ENCODE peak calls at places on chromosome 18, in eight cellular contexts. B, P, X, K, S, D, E and T are unnamed samples.

GRCh38 chr18:33746261-33746660 is 168.2 kb downstream of the ASXL3 start:
- DNase-seq in B (no peak), P (no peak), X (no peak), K (no peak), S (no peak), D (no peak), E (no peak), T (no peak)

GRCh38 chr18:45054595-45054994 is 373.9 kb downstream of the SETBP1 start:
- DNase-seq in B (no peak), P (no peak), X (no peak), K (no peak), S (peak), D (no peak), E (no peak), T (no peak)

GRCh38 chr18:69736731-69737130 is 210.9 kb downstream of the CD226 start:
- DNase-seq in B (no peak), P (no peak), X (no peak), K (no peak), S (no peak), D (no peak), E (no peak), T (no peak)

GRCh38 chr18:76621782-76622495 is 126.9 kb upstream of the ZNF516 start:
- DNase-seq in B (peak), P (no peak), X (peak), K (no peak), S (no peak), D (no peak), E (no peak), T (no peak)

GRCh38 chr18:11522992-11523391 is 86.4 kb upstream of the SLC35G4 start:
- DNase-seq in B (no peak), P (no peak), X (no peak), K (no peak), S (no peak), D (no peak), E (no peak), T (no peak)

GRCh38 chr18:7778181-7778580 is 211.1 kb downstream of the PTPRM start:
- DNase-seq in B (no peak), P (no peak), X (peak), K (no peak), S (peak), D (no peak), E (no peak), T (no peak)

GRCh38 chr18:3867252-3867651 is 417.3 kb downstream of the TGIF1 start:
- DNase-seq in B (no peak), P (no peak), X (no peak), K (no peak), S (no peak), D (no peak), E (no peak), T (no peak)

GRCh38 chr18:75244336-75244735 is 33.7 kb downstream of the TSHZ1 start:
- DNase-seq in B (peak), P (peak), X (no peak), K (no peak), S (peak), D (no peak), E (no peak), T (no peak)

GRCh38 chr18:69469444-69469919 is 68.8 kb downstream of the DOK6 start:
- DNase-seq in B (no peak), P (peak), X (no peak), K (no peak), S (peak), D (no peak), E (peak), T (peak)

GRCh38 chr18:54112356-54112755 is 112.1 kb downstream of the MBD2 start:
- DNase-seq in B (no peak), P (no peak), X (peak), K (no peak), S (no peak), D (no peak), E (no peak), T (no peak)

GRCh38 chr18:7645756-7646155 is 78.6 kb downstream of the PTPRM start:
- DNase-seq in B (peak), P (no peak), X (no peak), K (no peak), S (no peak), D (no peak), E (no peak), T (peak)

GRCh38 chr18:6920099-6920955 is 190.8 kb downstream of the ARHGAP28 start:
- DNase-seq in B (peak), P (no peak), X (peak), K (no peak), S (peak), D (no peak), E (no peak), T (peak)

GRCh38 chr18:51196811-51197660 is 445 bp downstream of the MEX3C start:
- DNase-seq in B (peak), P (peak), X (peak), K (peak), S (peak), D (peak), E (no peak), T (peak)

GRCh38 chr18:45617284-45617683 is 2.0 kb downstream of the SLC14A2 start:
- DNase-seq in B (peak), P (no peak), X (peak), K (peak), S (no peak), D (no peak), E (no peak), T (peak)

GRCh38 chr18:12458761-12459160 is 51.0 kb downstream of the PRELID3A start:
- DNase-seq in B (no peak), P (no peak), X (no peak), K (no peak), S (no peak), D (no peak), E (no peak), T (no peak)

GRCh38 chr18:33495278-33495677 is 54.8 kb upstream of the CCDC178 start:
- DNase-seq in B (no peak), P (no peak), X (peak), K (no peak), S (peak), D (no peak), E (no peak), T (peak)

GRCh38 chr18:32271649-32272324 is 81.9 kb downstream of the MEP1B start:
- DNase-seq in B (peak), P (peak), X (peak), K (no peak), S (peak), D (no peak), E (no peak), T (peak)

GRCh38 chr18:28048612-28049011 is 128.3 kb downstream of the CDH2 start:
- DNase-seq in B (no peak), P (no peak), X (no peak), K (no peak), S (no peak), D (no peak), E (no peak), T (no peak)

GRCh38 chr18:702957-703659 is 9.3 kb downstream of the ENOSF1 start:
- DNase-seq in B (no peak), P (no peak), X (peak), K (no peak), S (peak), D (no peak), E (no peak), T (no peak)

GRCh38 chr18:46324556-46324955 is 220.4 kb downstream of the HAUS1 start:
- DNase-seq in B (no peak), P (peak), X (peak), K (no peak), S (peak), D (no peak), E (no peak), T (peak)

GRCh38 chr18:13460946-13461345 is 242.4 kb downstream of the LDLRAD4 start:
- DNase-seq in B (no peak), P (no peak), X (no peak), K (no peak), S (no peak), D (no peak), E (no peak), T (no peak)

GRCh38 chr18:13934676-13935075 is 19.3 kb upstream of the MC2R start:
- DNase-seq in B (no peak), P (no peak), X (no peak), K (no peak), S (no peak), D (no peak), E (no peak), T (no peak)

GRCh38 chr18:65343571-65343970 is 407.2 kb upstream of the CDH7 start:
- DNase-seq in B (no peak), P (no peak), X (no peak), K (no peak), S (no peak), D (no peak), E (no peak), T (no peak)

GRCh38 chr18:35236964-35237363 is 3.9 kb upstream of the ZNF397 start:
- DNase-seq in B (no peak), P (no peak), X (no peak), K (no peak), S (no peak), D (no peak), E (no peak), T (no peak)

GRCh38 chr18:35231052-35231451 is 9.8 kb upstream of the ZNF397 start:
- DNase-seq in B (peak), P (peak), X (peak), K (peak), S (peak), D (peak), E (peak), T (peak)
- H3K4me3 ChIP-seq in B (no peak), P (peak), X (no peak), K (peak), S (no peak), D (peak), E (peak), T (no peak)

GRCh38 chr18:79986726-79987125 is 1.6 kb downstream of the TXNL4A start:
- DNase-seq in B (no peak), P (no peak), X (no peak), K (no peak), S (no peak), D (no peak), E (no peak), T (no peak)
- H3K4me3 ChIP-seq in B (no peak), P (peak), X (peak), K (peak), S (no peak), D (peak), E (peak), T (peak)

GRCh38 chr18:10365901-10366300 is 88.5 kb upstream of the APCDD1 start:
- DNase-seq in B (no peak), P (no peak), X (no peak), K (no peak), S (no peak), D (no peak), E (no peak), T (no peak)
- H3K4me3 ChIP-seq in B (no peak), P (no peak), X (no peak), K (no peak), S (no peak), D (no peak), E (no peak), T (no peak)

GRCh38 chr18:78010363-78010762 is 760.7 kb downstream of the GALR1 start:
- DNase-seq in B (no peak), P (no peak), X (no peak), K (no peak), S (no peak), D (no peak), E (no peak), T (no peak)

GRCh38 chr18:78006006-78006802 is 756.6 kb downstream of the GALR1 start:
- DNase-seq in B (no peak), P (no peak), X (no peak), K (no peak), S (no peak), D (no peak), E (no peak), T (no peak)

DNA sequence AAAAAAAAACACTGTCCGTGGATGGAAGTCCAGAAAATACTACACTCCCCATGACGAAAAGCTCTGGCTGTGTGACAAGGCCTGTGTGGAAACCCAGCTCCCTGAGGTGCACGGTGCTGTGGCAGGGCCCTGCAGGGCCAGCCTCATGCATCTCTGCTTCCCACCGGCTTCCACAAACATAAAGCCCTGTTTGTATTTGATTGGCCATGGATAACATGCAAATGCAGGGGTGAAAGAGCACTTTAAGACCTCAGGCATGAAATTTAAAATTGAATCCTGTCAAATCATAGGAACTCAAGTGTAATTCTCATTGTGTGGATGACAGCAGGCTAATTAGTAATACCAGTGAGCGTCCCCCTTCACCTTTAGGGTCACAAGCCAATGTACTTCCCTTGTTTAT is 757.2 kb downstream of the GALR1 start:
- DNase-seq in B (no peak), P (no peak), X (no peak), K (no peak), S (no peak), D (no peak), E (no peak), T (no peak)
- H3K4me3 ChIP-seq in B (no peak), P (no peak), X (no peak), K (no peak), S (no peak), D (no peak), E (no peak), T (no peak)

GRCh38 chr18:48929951-48930713 is 20.6 kb downstream of the SMAD7 start:
- DNase-seq in B (no peak), P (no peak), X (peak), K (no peak), S (no peak), D (no peak), E (no peak), T (no peak)

GRCh38 chr18:48932822-48933510 is 17.8 kb downstream of the SMAD7 start:
- DNase-seq in B (no peak), P (peak), X (no peak), K (no peak), S (no peak), D (no peak), E (no peak), T (no peak)

GRCh38 chr18:48930926-48931325 is 19.8 kb downstream of the SMAD7 start:
- DNase-seq in B (no peak), P (no peak), X (no peak), K (no peak), S (no peak), D (no peak), E (no peak), T (no peak)

GRCh38 chr18:48932462-48932818 is 18.3 kb downstream of the SMAD7 start:
- DNase-seq in B (no peak), P (no peak), X (no peak), K (no peak), S (no peak), D (no peak), E (no peak), T (no peak)

DNA sequence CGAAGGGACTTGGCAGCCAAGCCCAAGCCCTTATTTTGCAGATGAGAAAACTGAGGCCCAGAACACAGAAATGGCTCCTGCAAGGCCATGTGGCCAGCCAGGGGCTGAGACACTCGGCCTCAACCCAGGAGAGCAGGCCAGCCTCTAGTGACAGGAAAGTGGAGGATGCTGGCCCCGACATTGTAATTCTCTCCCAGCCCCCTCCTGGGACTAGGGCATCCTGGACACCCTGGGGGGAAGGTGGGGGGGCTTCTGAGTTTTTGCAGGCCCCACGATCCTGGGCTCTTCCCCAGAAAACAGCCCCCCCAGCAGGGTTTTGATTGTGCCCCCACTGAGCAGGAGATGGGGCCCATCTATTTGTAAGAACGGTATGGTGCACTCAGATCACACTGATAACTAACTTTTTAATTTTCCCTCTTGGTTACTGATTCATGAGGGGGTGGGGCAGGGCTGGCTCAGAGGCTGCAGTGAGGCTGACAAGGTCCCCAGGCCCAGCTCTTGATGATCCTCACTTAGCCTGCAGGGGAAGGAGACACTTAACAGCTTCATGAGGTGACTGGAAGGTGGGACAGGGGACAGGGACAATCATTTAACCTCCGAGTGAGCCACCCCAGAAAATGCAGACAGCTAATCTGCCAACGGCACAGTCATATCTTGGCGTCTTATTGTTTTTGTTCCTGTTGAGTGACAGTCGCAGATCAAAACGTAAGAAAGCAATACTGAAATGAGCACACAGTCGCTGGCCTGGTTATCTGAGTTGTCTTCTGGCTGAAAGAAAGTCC is 18.9 kb downstream of the SMAD7 start:
- DNase-seq in B (no peak), P (no peak), X (no peak), K (no peak), S (no peak), D (no peak), E (no peak), T (no peak)
- H3K4me3 ChIP-seq in B (no peak), P (no peak), X (no peak), K (no peak), S (no peak), D (peak), E (no peak), T (no peak)

DNA sequence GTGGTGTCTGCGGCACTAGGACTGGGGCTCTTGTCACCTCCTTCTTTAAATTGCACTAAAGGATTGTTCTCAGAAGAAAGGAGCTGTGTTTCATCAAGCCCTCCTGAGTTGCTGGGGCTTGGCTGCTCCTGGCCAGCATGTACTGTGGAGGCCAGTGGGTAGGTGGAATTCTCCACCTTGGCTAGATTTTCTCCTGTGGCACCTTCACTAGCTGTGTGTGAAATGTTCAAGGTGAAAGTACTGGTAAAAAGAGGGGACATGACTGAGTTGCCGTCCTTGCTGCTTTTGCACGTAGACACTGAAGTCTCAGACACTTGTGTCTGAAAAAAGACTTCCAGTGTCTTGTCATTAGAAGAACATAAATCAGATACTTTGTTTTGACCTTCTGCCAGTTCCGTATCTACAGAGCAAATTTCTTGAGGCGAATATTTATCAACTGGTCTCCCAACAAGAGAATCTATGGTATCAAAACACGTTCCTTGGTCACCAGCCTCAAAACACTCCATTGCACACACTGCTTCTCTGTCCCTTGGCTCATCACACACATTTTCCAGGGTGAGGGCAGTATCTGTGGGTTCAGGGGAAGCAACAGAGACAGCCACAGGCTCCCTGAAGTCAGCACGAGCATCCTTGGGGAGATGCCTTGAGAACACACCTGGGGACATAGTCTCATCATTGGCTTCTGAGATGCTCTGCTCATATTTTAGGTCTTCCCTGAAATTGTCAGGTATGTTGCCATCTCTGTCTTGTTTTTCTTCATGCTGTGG is 91.4 kb downstream of the ALPK2 start:
- DNase-seq in B (no peak), P (no peak), X (no peak), K (no peak), S (no peak), D (no peak), E (no peak), T (no peak)
- H3K4me3 ChIP-seq in B (no peak), P (no peak), X (no peak), K (no peak), S (no peak), D (no peak), E (no peak), T (no peak)

GRCh38 chr18:22607284-22607635 is 189.5 kb upstream of the CTAGE1 start:
- DNase-seq in B (no peak), P (no peak), X (no peak), K (no peak), S (peak), D (no peak), E (no peak), T (no peak)

GRCh38 chr18:22609642-22610041 is 191.9 kb upstream of the CTAGE1 start:
- DNase-seq in B (no peak), P (no peak), X (peak), K (peak), S (peak), D (no peak), E (no peak), T (peak)

GRCh38 chr18:22613788-22614187 is 196.1 kb upstream of the CTAGE1 start:
- DNase-seq in B (no peak), P (no peak), X (no peak), K (no peak), S (peak), D (no peak), E (no peak), T (no peak)

GRCh38 chr18:22613058-22613690 is 195.5 kb upstream of the CTAGE1 start:
- DNase-seq in B (no peak), P (no peak), X (no peak), K (no peak), S (peak), D (no peak), E (no peak), T (no peak)
- H3K4me3 ChIP-seq in B (no peak), P (no peak), X (no peak), K (no peak), S (no peak), D (no peak), E (no peak), T (no peak)